ENCODE peak calls at places on chromosomes 5 and 9, in ten cellular contexts. W, M, J, N, C, Z, S, O, F and A are unnamed samples.

GRCh38 chr5:58064799-58065198 is 395.1 kb downstream of the PLK2 start:
- DNase-seq in O (no peak), M (no peak), S (no peak), J (no peak), N (no peak), C (no peak), F (no peak), Z (no peak), W (no peak), A (no peak)

GRCh38 chr5:152864993-152865392 is 459.9 kb upstream of the NMUR2 start:
- DNase-seq in W (no peak), O (no peak), Z (peak), M (no peak), J (no peak), N (no peak), S (peak), C (no peak), F (no peak), A (no peak)

GRCh38 chr5:134506054-134507039 is 19.1 kb upstream of the JADE2 start:
- DNase-seq in S (peak), Z (no peak), M (peak), C (peak), J (peak), N (no peak), O (no peak), W (peak), F (peak), A (peak)

GRCh38 chr5:13214182-13214581 is 730.3 kb downstream of the DNAH5 start:
- DNase-seq in C (no peak), W (no peak), Z (no peak), S (no peak), M (no peak), O (no peak), F (no peak), J (no peak), N (no peak), A (no peak)

GRCh38 chr5:146082798-146083197 is 22.6 kb downstream of the PLAC8L1 start:
- DNase-seq in Z (no peak), C (no peak), S (no peak), N (no peak), W (no peak), J (no peak), O (peak), F (no peak), M (no peak), A (no peak)

GRCh38 chr5:4306029-4306428 is 710.4 kb downstream of the IRX1 start:
- DNase-seq in N (no peak), J (no peak), S (no peak), C (no peak), W (no peak), Z (no peak), O (no peak), F (no peak), M (no peak), A (no peak)

GRCh38 chr9:108168451-108168850 is 678.9 kb upstream of the KLF4 start:
- DNase-seq in O (no peak), N (no peak), M (peak), W (no peak), Z (no peak), J (no peak), C (no peak), S (no peak), F (no peak), A (peak)

GRCh38 chr5:34735436-34736426 is 79.6 kb downstream of the RAI14 start:
- DNase-seq in S (peak), N (no peak), J (no peak), W (no peak), O (no peak), Z (no peak), C (no peak), F (no peak), M (peak), A (no peak)

GRCh38 chr5:157464518-157465171 is 4.6 kb downstream of the NIPAL4 start:
- DNase-seq in O (peak), F (peak), C (no peak), W (peak), S (peak), N (peak), J (peak), M (peak), Z (peak), A (no peak)

DNA sequence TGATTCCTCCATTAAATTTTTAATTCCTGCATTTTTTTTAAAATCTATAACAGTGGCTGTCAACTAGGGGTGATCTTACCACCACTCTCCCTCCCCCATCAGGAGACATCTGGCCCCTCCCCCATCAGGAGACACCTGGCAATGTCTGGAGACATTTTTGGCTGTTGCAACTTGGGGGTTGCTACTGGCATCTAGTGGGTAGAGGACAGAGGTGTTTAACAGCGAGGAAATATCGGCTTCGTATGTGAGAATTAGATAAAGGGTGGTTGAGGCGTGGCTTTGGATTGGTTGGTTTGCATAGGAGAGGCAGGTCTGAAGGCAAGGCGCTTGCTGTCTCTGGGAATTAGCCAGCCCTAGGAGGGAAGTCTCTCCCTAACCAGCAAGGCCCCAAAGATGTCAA is 10.5 kb downstream of the CDHR2 start:
- DNase-seq in F (no peak), S (no peak), W (peak), O (no peak), C (no peak), J (no peak), M (no peak), N (no peak), Z (peak), A (no peak)
- TF ChIP-seq CTCF in F (no peak), S (no peak), W (peak), O (no peak), C (no peak), J (no peak), M (no peak), N (no peak), Z (peak), A (no peak)

DNA sequence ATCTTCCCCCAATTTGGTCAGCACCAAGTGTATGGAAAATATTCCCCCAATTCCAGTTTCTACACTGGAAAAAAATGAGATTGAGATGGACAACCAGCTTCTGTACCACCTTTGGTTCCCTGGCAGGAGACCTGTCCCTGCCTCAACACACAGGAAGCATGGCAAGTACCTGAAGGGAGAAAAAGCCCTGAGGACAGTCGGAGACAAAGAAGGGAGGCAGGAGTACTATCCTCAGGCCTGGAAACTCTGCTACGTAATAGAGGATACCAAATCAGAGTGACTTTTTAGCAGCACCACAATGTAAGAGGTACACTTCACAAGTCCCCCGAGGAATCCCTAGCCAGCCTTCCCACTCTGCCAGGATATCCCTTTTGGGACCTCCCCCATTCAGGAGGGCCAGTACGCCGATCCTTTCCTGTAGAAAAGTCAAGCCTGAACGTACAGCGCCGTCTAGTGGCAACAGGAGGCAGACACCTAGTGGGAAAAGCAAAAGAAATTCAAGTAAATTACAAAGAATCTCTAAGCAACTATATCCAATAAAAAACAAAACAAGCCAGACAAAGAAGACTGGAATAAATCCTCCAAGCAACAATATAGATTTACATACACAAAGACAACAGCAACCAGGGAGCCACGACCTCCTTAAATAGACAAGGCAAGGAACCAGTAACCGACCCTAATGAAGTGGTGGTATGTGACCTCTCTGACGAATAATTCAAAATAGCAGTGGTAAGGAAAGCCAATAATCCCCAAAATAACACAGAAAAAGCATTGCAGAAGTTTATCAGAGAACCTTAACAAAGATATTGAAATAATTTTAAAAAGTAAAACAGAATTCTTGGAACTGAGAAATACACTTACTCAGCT is 63.3 kb upstream of the SLCO6A1 start:
- DNase-seq in M (peak), F (peak), O (no peak), Z (peak), S (peak), C (no peak), N (no peak), J (peak), W (peak), A (no peak)
- TF ChIP-seq CTCF in M (peak), F (peak), O (peak), Z (peak), S (peak), C (peak), N (peak), J (peak), W (peak), A (peak)

GRCh38 chr5:43113546-43113945 is 7.2 kb upstream of the ZNF131 start:
- DNase-seq in M (no peak), Z (no peak), F (no peak), S (no peak), J (no peak), O (no peak), W (no peak), C (no peak), N (no peak), A (no peak)

GRCh38 chr5:43115968-43116367 is 4.7 kb upstream of the ZNF131 start:
- DNase-seq in O (no peak), S (no peak), Z (no peak), F (peak), W (no peak), J (no peak), C (no peak), M (no peak), N (no peak), A (no peak)

GRCh38 chr5:43106290-43106638 is 14.4 kb upstream of the ZNF131 start:
- DNase-seq in Z (no peak), S (no peak), M (no peak), C (no peak), F (no peak), N (no peak), O (no peak), W (no peak), J (no peak), A (no peak)

GRCh38 chr5:43105369-43106289 is 15.1 kb upstream of the ZNF131 start:
- DNase-seq in M (peak), J (peak), O (peak), N (peak), S (peak), W (peak), F (peak), Z (peak), C (peak), A (peak)

DNA sequence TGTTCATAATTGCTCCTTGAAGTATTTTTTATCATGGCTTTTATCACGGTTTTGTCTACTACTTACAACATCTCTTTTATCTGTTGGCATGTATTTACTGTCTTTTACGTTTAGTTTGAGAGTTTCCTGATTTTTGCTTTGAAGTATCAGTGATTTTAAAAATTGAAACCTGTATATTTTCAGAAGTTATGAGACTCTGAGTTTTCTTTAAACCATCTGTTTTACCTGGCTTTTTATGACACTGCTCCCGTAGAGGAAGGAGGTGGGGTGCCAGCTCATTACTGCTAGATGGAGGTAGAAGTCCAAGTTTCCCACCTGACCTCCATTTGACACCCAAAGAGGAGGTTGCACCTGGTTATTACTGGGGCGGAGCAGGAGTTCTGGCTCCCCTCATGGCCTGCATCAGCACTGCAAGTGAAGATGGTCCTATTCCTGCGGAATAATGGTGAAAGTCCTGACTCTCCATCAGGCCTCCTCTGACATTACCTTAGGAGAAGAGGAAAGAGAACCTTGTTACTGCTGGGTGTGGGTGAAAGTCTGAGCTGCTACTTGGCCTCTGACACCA is 10.0 kb upstream of the ZNF131 start:
- DNase-seq in M (no peak), C (no peak), F (peak), J (peak), N (no peak), S (peak), O (no peak), Z (peak), W (peak), A (no peak)
- TF ChIP-seq CTCF in M (peak), C (no peak), F (peak), J (peak), N (peak), S (peak), O (peak), Z (peak), W (peak), A (no peak)

GRCh38 chr5:107485184-107485583 is 185.6 kb downstream of the EFNA5 start:
- DNase-seq in C (no peak), J (no peak), M (no peak), S (no peak), W (no peak), N (no peak), F (no peak), O (no peak), Z (no peak), A (no peak)
- TF ChIP-seq CTCF in C (no peak), J (no peak), M (no peak), S (no peak), W (no peak), N (no peak), F (no peak), O (no peak), Z (no peak), A (no peak)

GRCh38 chr9:133351908-133352634 is 4.1 kb downstream of the RPL7A start:
- DNase-seq in F (no peak), C (peak), N (no peak), W (peak), J (peak), Z (peak), O (peak), S (peak), M (peak), A (no peak)
- TF ChIP-seq CTCF in F (peak), C (no peak), N (peak), W (peak), J (peak), Z (peak), O (peak), S (peak), M (peak), A (peak)

DNA sequence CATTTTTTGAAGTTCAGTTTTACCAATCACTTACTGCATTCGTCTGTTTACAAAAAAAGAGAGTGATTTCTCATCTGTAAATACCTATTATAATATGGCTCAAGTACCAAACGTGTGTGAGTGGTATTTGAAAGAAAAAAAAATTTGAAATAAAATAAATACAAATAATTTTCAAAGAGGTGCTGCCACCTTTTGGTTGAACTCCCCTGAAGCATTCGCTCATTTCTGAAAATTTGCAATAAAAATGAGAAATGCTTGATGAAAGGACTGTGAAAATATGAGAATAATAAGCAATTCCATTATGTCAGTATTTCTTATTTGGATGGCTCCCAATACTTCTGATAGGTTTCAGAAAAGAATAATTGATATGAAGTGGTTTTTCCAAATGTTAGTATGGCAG is 409.9 kb downstream of the CTNND2 start:
- DNase-seq in F (no peak), M (peak), O (no peak), N (no peak), J (no peak), C (no peak), W (peak), S (no peak), Z (peak), A (no peak)
- TF ChIP-seq CTCF in F (peak), M (peak), O (peak), N (no peak), J (no peak), C (peak), W (peak), S (peak), Z (peak), A (no peak)

GRCh38 chr9:109253637-109254284 is 67.1 kb downstream of the EPB41L4B start:
- DNase-seq in O (no peak), F (no peak), J (no peak), M (peak), W (peak), Z (peak), S (peak), C (no peak), N (peak), A (no peak)
- TF ChIP-seq CTCF in O (no peak), F (no peak), J (no peak), M (peak), W (no peak), Z (peak), S (no peak), C (no peak), N (no peak), A (no peak)

GRCh38 chr9:126456396-126456795 is 129.8 kb downstream of the MVB12B start:
- DNase-seq in J (no peak), S (peak), O (no peak), W (no peak), C (no peak), F (no peak), N (no peak), Z (peak), M (peak), A (no peak)
- TF ChIP-seq CTCF in J (no peak), S (no peak), O (no peak), W (no peak), C (no peak), F (no peak), N (no peak), Z (no peak), M (no peak), A (no peak)

GRCh38 chr9:99916650-99917049 is 10.2 kb downstream of the STX17 start:
- DNase-seq in N (no peak), M (no peak), O (no peak), F (no peak), J (no peak), W (no peak), S (no peak), Z (no peak), C (no peak), A (no peak)
- TF ChIP-seq CTCF in N (no peak), M (no peak), O (no peak), F (no peak), J (no peak), W (no peak), S (no peak), Z (no peak), C (no peak), A (no peak)